ENCODE peak calls at places on chromosomes 1 and 21, in seven cellular contexts. One of them, this sample, is unnamed.

GRCh38 chr21:46142581-46143473 is 12.6 kb downstream of the FTCD start:
- DNase-seq in brain microvascular endothelial cell: no peak
- DNase-seq in fibroblast of mammary gland: no peak
- DNase-seq in left ventricle myocardium inferior: no peak
- DNase-seq in tibial nerve: no peak
- DNase-seq in WTC11: no peak
- DNase-seq in Caco-2: no peak
- DNase-seq in this sample: no peak

GRCh38 chr1:241485554-241485992 is 34.0 kb downstream of the FH start:
- DNase-seq in Caco-2: no peak
- DNase-seq in brain microvascular endothelial cell: peak
- DNase-seq in fibroblast of mammary gland: peak
- DNase-seq in WTC11: no peak
- DNase-seq in tibial nerve: no peak
- DNase-seq in left ventricle myocardium inferior: no peak
- DNase-seq in this sample: peak

GRCh38 chr1:93705897-93706500 is 24.4 kb upstream of the BCAR3 start:
- DNase-seq in WTC11: no peak
- DNase-seq in tibial nerve: no peak
- DNase-seq in left ventricle myocardium inferior: no peak
- DNase-seq in fibroblast of mammary gland: peak
- DNase-seq in brain microvascular endothelial cell: no peak
- DNase-seq in Caco-2: no peak
- DNase-seq in this sample: no peak

GRCh38 chr1:167082511-167083027 is 7.6 kb downstream of the GPA33 start:
- DNase-seq in tibial nerve: no peak
- DNase-seq in fibroblast of mammary gland: no peak
- DNase-seq in WTC11: no peak
- DNase-seq in Caco-2: peak
- DNase-seq in left ventricle myocardium inferior: no peak
- DNase-seq in brain microvascular endothelial cell: no peak
- DNase-seq in this sample: no peak

GRCh38 chr21:17900990-17901385 is 81.8 kb upstream of the C21orf91 start:
- DNase-seq in WTC11: no peak
- DNase-seq in Caco-2: no peak
- DNase-seq in fibroblast of mammary gland: no peak
- DNase-seq in tibial nerve: no peak
- DNase-seq in left ventricle myocardium inferior: no peak
- DNase-seq in brain microvascular endothelial cell: no peak
- DNase-seq in this sample: no peak

GRCh38 chr1:176987016-176987415 is 177.5 kb downstream of the ASTN1 start:
- DNase-seq in Caco-2: no peak
- DNase-seq in fibroblast of mammary gland: peak
- DNase-seq in WTC11: no peak
- DNase-seq in left ventricle myocardium inferior: no peak
- DNase-seq in tibial nerve: no peak
- DNase-seq in brain microvascular endothelial cell: no peak
- DNase-seq in this sample: no peak

GRCh38 chr21:41817877-41818855 is 51.3 kb upstream of the RIPK4 start:
- DNase-seq in fibroblast of mammary gland: no peak
- DNase-seq in brain microvascular endothelial cell: no peak
- DNase-seq in WTC11: no peak
- DNase-seq in tibial nerve: no peak
- DNase-seq in left ventricle myocardium inferior: no peak
- DNase-seq in Caco-2: no peak
- DNase-seq in this sample: no peak

GRCh38 chr1:158101944-158102343 is 78.8 kb upstream of the CD1D start:
- DNase-seq in fibroblast of mammary gland: peak
- DNase-seq in left ventricle myocardium inferior: no peak
- DNase-seq in WTC11: no peak
- DNase-seq in Caco-2: no peak
- DNase-seq in brain microvascular endothelial cell: peak
- DNase-seq in tibial nerve: no peak
- DNase-seq in this sample: no peak

GRCh38 chr21:41779659-41780058 is 12.8 kb upstream of the RIPK4 start:
- DNase-seq in brain microvascular endothelial cell: no peak
- DNase-seq in Caco-2: peak
- DNase-seq in fibroblast of mammary gland: no peak
- DNase-seq in WTC11: no peak
- DNase-seq in tibial nerve: no peak
- DNase-seq in left ventricle myocardium inferior: no peak
- DNase-seq in this sample: no peak

GRCh38 chr1:168957818-168958217 is 148.7 kb upstream of the ATP1B1 start:
- DNase-seq in brain microvascular endothelial cell: no peak
- DNase-seq in tibial nerve: no peak
- DNase-seq in left ventricle myocardium inferior: no peak
- DNase-seq in WTC11: peak
- DNase-seq in Caco-2: no peak
- DNase-seq in fibroblast of mammary gland: no peak
- DNase-seq in this sample: no peak

GRCh38 chr1:23756676-23757075 is 13.4 kb downstream of the ELOA start:
- DNase-seq in brain microvascular endothelial cell: peak
- DNase-seq in left ventricle myocardium inferior: no peak
- DNase-seq in WTC11: no peak
- DNase-seq in fibroblast of mammary gland: peak
- DNase-seq in Caco-2: no peak
- DNase-seq in tibial nerve: no peak
- DNase-seq in this sample: no peak

GRCh38 chr1:95229042-95229441 is 5.0 kb upstream of the RWDD3 start:
- DNase-seq in tibial nerve: no peak
- DNase-seq in brain microvascular endothelial cell: no peak
- DNase-seq in left ventricle myocardium inferior: no peak
- DNase-seq in Caco-2: no peak
- DNase-seq in fibroblast of mammary gland: no peak
- DNase-seq in WTC11: no peak
- DNase-seq in this sample: no peak

GRCh38 chr1:53069663-53070327 is 7.8 kb downstream of the PODN start:
- DNase-seq in brain microvascular endothelial cell: no peak
- DNase-seq in tibial nerve: peak
- DNase-seq in WTC11: peak
- DNase-seq in Caco-2: no peak
- DNase-seq in fibroblast of mammary gland: no peak
- DNase-seq in left ventricle myocardium inferior: peak
- DNase-seq in this sample: no peak

GRCh38 chr1:178944729-178945128 is 73.9 kb upstream of the ANGPTL1 start:
- DNase-seq in fibroblast of mammary gland: no peak
- DNase-seq in brain microvascular endothelial cell: no peak
- DNase-seq in tibial nerve: no peak
- DNase-seq in left ventricle myocardium inferior: no peak
- DNase-seq in Caco-2: no peak
- DNase-seq in WTC11: no peak
- DNase-seq in this sample: no peak

GRCh38 chr1:30415171-30415940 is 308.0 kb downstream of the MATN1 start:
- DNase-seq in WTC11: no peak
- DNase-seq in brain microvascular endothelial cell: no peak
- DNase-seq in left ventricle myocardium inferior: no peak
- DNase-seq in tibial nerve: no peak
- DNase-seq in fibroblast of mammary gland: no peak
- DNase-seq in Caco-2: no peak
- DNase-seq in this sample: peak

GRCh38 chr1:182616130-182617074 is 12.2 kb upstream of the RGS16 start:
- DNase-seq in fibroblast of mammary gland: peak
- DNase-seq in WTC11: peak
- DNase-seq in brain microvascular endothelial cell: peak
- DNase-seq in tibial nerve: peak
- DNase-seq in left ventricle myocardium inferior: peak
- DNase-seq in Caco-2: no peak
- DNase-seq in this sample: peak

GRCh38 chr1:182617734-182618288 is 13.6 kb upstream of the RGS16 start:
- DNase-seq in brain microvascular endothelial cell: peak
- DNase-seq in tibial nerve: no peak
- DNase-seq in WTC11: no peak
- DNase-seq in fibroblast of mammary gland: peak
- DNase-seq in left ventricle myocardium inferior: no peak
- DNase-seq in Caco-2: no peak
- DNase-seq in this sample: no peak

GRCh38 chr1:182617075-182617429 is 12.9 kb upstream of the RGS16 start:
- DNase-seq in brain microvascular endothelial cell: no peak
- DNase-seq in Caco-2: no peak
- DNase-seq in left ventricle myocardium inferior: no peak
- DNase-seq in tibial nerve: no peak
- DNase-seq in WTC11: no peak
- DNase-seq in fibroblast of mammary gland: no peak
- DNase-seq in this sample: no peak

GRCh38 chr1:182615468-182616129 is 11.4 kb upstream of the RGS16 start:
- DNase-seq in left ventricle myocardium inferior: peak
- DNase-seq in WTC11: peak
- DNase-seq in tibial nerve: no peak
- DNase-seq in Caco-2: no peak
- DNase-seq in fibroblast of mammary gland: peak
- DNase-seq in brain microvascular endothelial cell: no peak
- DNase-seq in this sample: no peak

DNA sequence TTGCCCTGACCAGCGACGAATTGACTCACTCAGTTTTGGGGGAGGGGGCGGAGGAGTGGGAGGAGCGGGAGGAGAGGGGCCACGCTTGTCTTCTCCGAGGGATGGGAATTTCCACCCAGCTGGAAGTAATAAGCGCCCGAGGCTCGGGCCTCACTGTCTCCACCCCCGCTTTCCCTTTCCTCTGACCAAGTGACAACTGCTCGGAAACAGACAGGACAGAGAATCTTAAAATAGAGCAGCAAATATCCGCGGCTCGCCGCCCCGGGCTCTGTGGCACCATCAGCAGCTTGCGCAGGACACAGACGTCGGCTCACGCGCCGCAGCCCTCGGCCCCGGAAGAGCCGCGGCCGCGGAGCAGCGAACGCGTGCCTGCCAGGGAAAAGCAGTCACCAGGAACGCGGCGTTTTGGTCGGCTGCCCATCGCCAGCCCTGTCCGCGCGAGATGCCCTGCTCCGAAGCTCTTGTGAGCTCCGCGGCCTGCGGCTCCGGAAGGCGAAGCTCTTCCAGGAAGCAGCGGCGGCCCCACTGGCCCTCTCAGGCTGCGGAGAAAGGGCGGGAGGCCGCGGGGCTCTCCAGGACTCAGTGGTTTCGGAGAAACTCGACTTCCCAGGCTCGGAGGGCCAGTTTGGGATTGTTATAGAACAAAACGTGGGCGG is 10.7 kb upstream of the RGS16 start:
- DNase-seq in tibial nerve: peak
- DNase-seq in WTC11: peak
- DNase-seq in brain microvascular endothelial cell: peak
- DNase-seq in left ventricle myocardium inferior: peak
- DNase-seq in Caco-2: peak
- DNase-seq in fibroblast of mammary gland: peak
- DNase-seq in this sample: peak
- TF ChIP-seq CTCF in tibial nerve: no peak
- TF ChIP-seq CTCF in WTC11: no peak
- TF ChIP-seq CTCF in brain microvascular endothelial cell: no peak
- TF ChIP-seq CTCF in left ventricle myocardium inferior: no peak
- TF ChIP-seq CTCF in Caco-2: no peak
- TF ChIP-seq CTCF in fibroblast of mammary gland: no peak
- TF ChIP-seq CTCF in this sample: peak

DNA sequence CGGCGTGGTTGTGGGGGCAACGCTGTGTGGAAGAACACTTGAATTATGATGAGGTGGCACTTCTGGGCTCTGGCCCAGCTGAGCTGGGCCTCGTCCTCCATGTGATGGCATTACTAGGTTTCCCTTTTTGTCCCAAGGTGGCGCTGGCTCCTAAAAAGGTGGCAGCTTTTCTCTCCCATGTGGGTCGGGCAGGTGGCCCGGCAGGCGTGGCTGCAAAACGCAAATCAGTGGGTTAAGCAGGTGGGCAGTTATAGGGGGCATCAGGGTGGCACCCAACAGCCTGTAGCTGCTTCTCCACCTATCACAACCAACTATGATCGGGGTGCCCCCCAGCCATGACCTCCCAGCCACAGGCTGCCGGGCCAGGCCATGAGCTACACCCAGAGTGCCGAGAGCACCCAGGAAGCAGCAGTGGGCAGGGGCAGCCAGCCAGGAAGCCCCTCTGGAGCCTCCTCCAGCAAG is 59.6 kb downstream of the KCNAB2 start:
- DNase-seq in brain microvascular endothelial cell: no peak
- DNase-seq in Caco-2: no peak
- DNase-seq in fibroblast of mammary gland: no peak
- DNase-seq in left ventricle myocardium inferior: no peak
- DNase-seq in WTC11: no peak
- DNase-seq in tibial nerve: no peak
- DNase-seq in this sample: no peak
- TF ChIP-seq CTCF in brain microvascular endothelial cell: no peak
- TF ChIP-seq CTCF in Caco-2: peak
- TF ChIP-seq CTCF in fibroblast of mammary gland: no peak
- TF ChIP-seq CTCF in left ventricle myocardium inferior: no peak
- TF ChIP-seq CTCF in WTC11: no peak
- TF ChIP-seq CTCF in tibial nerve: no peak
- TF ChIP-seq CTCF in this sample: peak

DNA sequence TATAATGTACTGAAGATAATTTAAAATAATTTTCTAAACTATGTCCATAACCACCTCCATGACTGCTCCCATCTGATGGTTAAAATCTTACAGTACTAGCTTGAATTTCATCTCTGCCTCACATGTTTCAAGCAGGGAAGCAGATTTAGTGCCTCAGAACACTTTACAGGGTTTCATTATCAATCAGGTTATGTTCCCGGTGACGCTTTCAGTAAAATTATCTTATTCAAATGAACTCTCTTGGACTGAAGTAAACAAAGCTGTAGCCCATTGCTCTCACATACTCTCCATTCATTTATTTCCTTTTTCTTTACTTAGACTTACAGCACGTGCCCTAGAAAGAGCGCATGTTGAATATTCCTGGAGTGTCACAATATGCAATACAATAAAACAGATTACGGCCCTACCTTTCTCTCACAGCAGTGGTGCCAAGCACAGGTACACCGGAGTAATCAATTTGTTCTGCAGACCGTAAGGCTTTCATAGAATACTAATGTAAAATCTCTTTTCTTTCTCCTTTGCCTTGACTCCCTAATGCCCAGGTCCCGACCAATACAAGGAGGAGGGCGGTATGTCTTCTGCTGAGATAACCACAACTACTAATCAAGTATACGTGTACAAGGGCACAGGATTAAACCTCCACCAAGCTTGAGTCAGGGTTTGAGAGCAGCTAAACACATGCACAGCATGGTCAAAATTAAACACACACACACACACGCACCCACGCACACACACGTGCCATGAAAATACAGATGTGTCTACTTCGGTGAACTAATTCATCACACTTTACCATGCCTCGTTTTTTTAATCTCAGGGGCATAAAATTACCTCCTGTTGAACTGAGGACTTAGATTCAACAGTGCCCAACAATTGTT is 62.8 kb downstream of the NRIP1 start:
- DNase-seq in tibial nerve: no peak
- DNase-seq in left ventricle myocardium inferior: no peak
- DNase-seq in fibroblast of mammary gland: no peak
- DNase-seq in WTC11: no peak
- DNase-seq in Caco-2: no peak
- DNase-seq in brain microvascular endothelial cell: no peak
- DNase-seq in this sample: peak
- TF ChIP-seq CTCF in tibial nerve: no peak
- TF ChIP-seq CTCF in left ventricle myocardium inferior: no peak
- TF ChIP-seq CTCF in fibroblast of mammary gland: no peak
- TF ChIP-seq CTCF in WTC11: no peak
- TF ChIP-seq CTCF in Caco-2: no peak
- TF ChIP-seq CTCF in brain microvascular endothelial cell: no peak
- TF ChIP-seq CTCF in this sample: no peak

DNA sequence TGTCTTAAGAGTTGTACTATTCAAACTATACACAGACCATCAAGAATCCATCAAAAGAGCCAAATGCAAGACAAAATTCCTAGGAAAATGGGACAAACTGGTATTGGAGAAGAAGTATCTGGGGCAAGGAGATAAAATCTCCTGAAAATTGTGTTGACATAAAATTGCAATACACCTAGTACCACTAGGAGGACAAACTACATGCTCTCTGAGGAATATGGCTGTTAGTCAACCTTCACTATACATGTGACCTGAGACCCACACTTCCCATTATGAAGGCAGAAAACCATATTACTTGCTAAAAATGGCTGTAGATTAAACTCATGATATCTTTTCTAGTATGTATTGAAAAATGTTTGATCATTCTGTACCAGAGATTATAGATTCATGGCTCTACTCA is 30.0 kb downstream of the IRF2BP2 start:
- DNase-seq in WTC11: no peak
- DNase-seq in Caco-2: no peak
- DNase-seq in brain microvascular endothelial cell: no peak
- DNase-seq in left ventricle myocardium inferior: no peak
- DNase-seq in tibial nerve: no peak
- DNase-seq in fibroblast of mammary gland: no peak
- DNase-seq in this sample: peak
- TF ChIP-seq CTCF in WTC11: no peak
- TF ChIP-seq CTCF in Caco-2: peak
- TF ChIP-seq CTCF in brain microvascular endothelial cell: peak
- TF ChIP-seq CTCF in left ventricle myocardium inferior: peak
- TF ChIP-seq CTCF in tibial nerve: no peak
- TF ChIP-seq CTCF in fibroblast of mammary gland: peak
- TF ChIP-seq CTCF in this sample: peak

This sample was measured in GM13977.